ENCODE peak calls at places on chromosomes 5 and 9, in eight cellular contexts. One of them, this sample, is unnamed.

GRCh38 chr5:11981986-11982385 is 77.7 kb upstream of the CTNND2 start:
- DNase-seq in PC-3: peak
- DNase-seq in fibroblast of the aortic adventitia: no peak
- DNase-seq in RWPE1: no peak
- DNase-seq in neural progenitor cell: no peak
- DNase-seq in pancreas: no peak
- DNase-seq in IMR-90: no peak
- DNase-seq in B cell: no peak
- DNase-seq in this sample: no peak

GRCh38 chr5:153520952-153521351 is 30.5 kb downstream of the GRIA1 start:
- DNase-seq in IMR-90: peak
- DNase-seq in PC-3: no peak
- DNase-seq in pancreas: no peak
- DNase-seq in neural progenitor cell: no peak
- DNase-seq in fibroblast of the aortic adventitia: peak
- DNase-seq in B cell: no peak
- DNase-seq in RWPE1: no peak
- DNase-seq in this sample: no peak

GRCh38 chr9:107737987-107738743 is 248.6 kb upstream of the KLF4 start:
- DNase-seq in PC-3: peak
- DNase-seq in IMR-90: peak
- DNase-seq in B cell: no peak
- DNase-seq in fibroblast of the aortic adventitia: peak
- DNase-seq in RWPE1: peak
- DNase-seq in neural progenitor cell: no peak
- DNase-seq in pancreas: no peak
- DNase-seq in this sample: no peak

GRCh38 chr5:140554454-140554853 is 2.8 kb downstream of the SRA1 start:
- DNase-seq in fibroblast of the aortic adventitia: peak
- DNase-seq in B cell: no peak
- DNase-seq in pancreas: no peak
- DNase-seq in RWPE1: peak
- DNase-seq in PC-3: no peak
- DNase-seq in neural progenitor cell: no peak
- DNase-seq in IMR-90: peak
- DNase-seq in this sample: no peak

GRCh38 chr9:84570482-84571154 is 98.9 kb upstream of the NTRK2 start:
- DNase-seq in neural progenitor cell: no peak
- DNase-seq in B cell: no peak
- DNase-seq in RWPE1: no peak
- DNase-seq in pancreas: no peak
- DNase-seq in IMR-90: no peak
- DNase-seq in fibroblast of the aortic adventitia: peak
- DNase-seq in PC-3: no peak
- DNase-seq in this sample: no peak

GRCh38 chr5:176161431-176161830 is 76.8 kb upstream of the SIMC1 start:
- DNase-seq in neural progenitor cell: no peak
- DNase-seq in RWPE1: no peak
- DNase-seq in pancreas: no peak
- DNase-seq in IMR-90: no peak
- DNase-seq in fibroblast of the aortic adventitia: peak
- DNase-seq in PC-3: no peak
- DNase-seq in B cell: no peak
- DNase-seq in this sample: no peak

GRCh38 chr5:157300564-157300963 is 34.6 kb downstream of the CYFIP2 start:
- DNase-seq in fibroblast of the aortic adventitia: no peak
- DNase-seq in IMR-90: no peak
- DNase-seq in RWPE1: no peak
- DNase-seq in neural progenitor cell: no peak
- DNase-seq in B cell: no peak
- DNase-seq in pancreas: no peak
- DNase-seq in PC-3: no peak
- DNase-seq in this sample: no peak

GRCh38 chr5:135438712-135439111 is 8.4 kb downstream of the DCANP1 start:
- DNase-seq in fibroblast of the aortic adventitia: no peak
- DNase-seq in B cell: no peak
- DNase-seq in RWPE1: no peak
- DNase-seq in pancreas: no peak
- DNase-seq in PC-3: no peak
- DNase-seq in neural progenitor cell: no peak
- DNase-seq in IMR-90: no peak
- DNase-seq in this sample: no peak

GRCh38 chr9:137441289-137441934 is at the start of gene ENTPD8:
- DNase-seq in RWPE1: peak
- DNase-seq in pancreas: peak
- DNase-seq in fibroblast of the aortic adventitia: no peak
- DNase-seq in IMR-90: no peak
- DNase-seq in B cell: peak
- DNase-seq in PC-3: peak
- DNase-seq in neural progenitor cell: peak
- DNase-seq in this sample: peak

GRCh38 chr9:94144394-94144793 is 60.1 kb downstream of the PTPDC1 start:
- DNase-seq in neural progenitor cell: no peak
- DNase-seq in RWPE1: no peak
- DNase-seq in B cell: no peak
- DNase-seq in PC-3: no peak
- DNase-seq in fibroblast of the aortic adventitia: peak
- DNase-seq in IMR-90: no peak
- DNase-seq in pancreas: no peak
- DNase-seq in this sample: no peak

GRCh38 chr9:70110194-70111041 is 66.8 kb downstream of the MAMDC2 start:
- DNase-seq in fibroblast of the aortic adventitia: peak
- DNase-seq in IMR-90: peak
- DNase-seq in B cell: no peak
- DNase-seq in neural progenitor cell: no peak
- DNase-seq in RWPE1: no peak
- DNase-seq in PC-3: no peak
- DNase-seq in pancreas: no peak
- DNase-seq in this sample: no peak

GRCh38 chr9:567746-568305 is 273.7 kb upstream of the DMRT1 start:
- DNase-seq in PC-3: no peak
- DNase-seq in IMR-90: no peak
- DNase-seq in RWPE1: no peak
- DNase-seq in neural progenitor cell: no peak
- DNase-seq in pancreas: no peak
- DNase-seq in fibroblast of the aortic adventitia: no peak
- DNase-seq in B cell: no peak
- DNase-seq in this sample: no peak

GRCh38 chr5:66472010-66472409 is 124.2 kb upstream of the MAST4 start:
- DNase-seq in B cell: peak
- DNase-seq in neural progenitor cell: no peak
- DNase-seq in pancreas: no peak
- DNase-seq in fibroblast of the aortic adventitia: no peak
- DNase-seq in IMR-90: no peak
- DNase-seq in PC-3: no peak
- DNase-seq in RWPE1: no peak
- DNase-seq in this sample: no peak

GRCh38 chr5:59275537-59276276 is 617.8 kb downstream of the PDE4D start:
- DNase-seq in RWPE1: peak
- DNase-seq in neural progenitor cell: peak
- DNase-seq in B cell: no peak
- DNase-seq in fibroblast of the aortic adventitia: peak
- DNase-seq in IMR-90: peak
- DNase-seq in PC-3: no peak
- DNase-seq in pancreas: peak
- DNase-seq in this sample: no peak

GRCh38 chr9:113484258-113484730 is 20.8 kb downstream of the RGS3 start:
- DNase-seq in pancreas: peak
- DNase-seq in B cell: no peak
- DNase-seq in RWPE1: no peak
- DNase-seq in neural progenitor cell: no peak
- DNase-seq in fibroblast of the aortic adventitia: peak
- DNase-seq in IMR-90: peak
- DNase-seq in PC-3: no peak
- DNase-seq in this sample: no peak

GRCh38 chr9:91023741-91024140 is 222.1 kb downstream of the SYK start:
- DNase-seq in IMR-90: no peak
- DNase-seq in RWPE1: no peak
- DNase-seq in B cell: no peak
- DNase-seq in pancreas: no peak
- DNase-seq in neural progenitor cell: no peak
- DNase-seq in PC-3: no peak
- DNase-seq in fibroblast of the aortic adventitia: no peak
- DNase-seq in this sample: no peak

GRCh38 chr5:134577796-134578577 is 52.5 kb downstream of the JADE2 start:
- DNase-seq in B cell: peak
- DNase-seq in fibroblast of the aortic adventitia: peak
- DNase-seq in IMR-90: peak
- DNase-seq in neural progenitor cell: peak
- DNase-seq in PC-3: peak
- DNase-seq in RWPE1: peak
- DNase-seq in pancreas: peak
- DNase-seq in this sample: peak

DNA sequence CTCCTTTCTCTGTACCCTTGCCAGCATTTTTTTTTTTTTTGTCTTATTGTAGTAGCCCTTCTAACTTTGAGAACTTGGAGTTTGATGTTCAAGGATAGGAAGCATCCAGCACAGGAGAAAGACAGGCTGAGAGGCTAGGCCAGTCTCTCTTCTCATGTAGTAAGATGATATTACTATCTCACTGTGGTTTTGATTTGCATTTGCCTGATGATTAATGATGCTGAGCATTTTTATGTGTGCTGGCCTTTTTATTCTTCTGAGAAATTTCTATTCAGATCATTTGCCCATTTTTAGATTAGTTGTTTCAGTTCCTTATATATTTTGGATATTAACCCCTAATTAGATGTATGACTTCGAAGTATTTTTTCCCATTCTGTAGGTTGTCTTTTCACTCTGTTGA is 592.4 kb upstream of the ZNF608 start:
- DNase-seq in neural progenitor cell: no peak
- DNase-seq in pancreas: no peak
- DNase-seq in fibroblast of the aortic adventitia: peak
- DNase-seq in PC-3: no peak
- DNase-seq in RWPE1: no peak
- DNase-seq in IMR-90: no peak
- DNase-seq in B cell: no peak
- DNase-seq in this sample: no peak
- TF ChIP-seq CTCF in neural progenitor cell: no peak
- TF ChIP-seq CTCF in pancreas: no peak
- TF ChIP-seq CTCF in fibroblast of the aortic adventitia: no peak
- TF ChIP-seq CTCF in PC-3: no peak
- TF ChIP-seq CTCF in RWPE1: no peak
- TF ChIP-seq CTCF in IMR-90: no peak
- TF ChIP-seq CTCF in B cell: no peak
- TF ChIP-seq CTCF in this sample: no peak

GRCh38 chr5:143102414-143102813 is 301.1 kb downstream of the NR3C1 start:
- DNase-seq in pancreas: no peak
- DNase-seq in IMR-90: no peak
- DNase-seq in B cell: no peak
- DNase-seq in neural progenitor cell: no peak
- DNase-seq in fibroblast of the aortic adventitia: peak
- DNase-seq in RWPE1: no peak
- DNase-seq in PC-3: no peak
- DNase-seq in this sample: no peak

GRCh38 chr5:143108498-143109128 is 294.9 kb downstream of the NR3C1 start:
- DNase-seq in neural progenitor cell: peak
- DNase-seq in pancreas: peak
- DNase-seq in B cell: no peak
- DNase-seq in IMR-90: no peak
- DNase-seq in fibroblast of the aortic adventitia: no peak
- DNase-seq in RWPE1: no peak
- DNase-seq in PC-3: no peak
- DNase-seq in this sample: no peak

GRCh38 chr5:143101740-143102386 is 301.6 kb downstream of the NR3C1 start:
- DNase-seq in RWPE1: no peak
- DNase-seq in PC-3: no peak
- DNase-seq in fibroblast of the aortic adventitia: peak
- DNase-seq in B cell: no peak
- DNase-seq in IMR-90: no peak
- DNase-seq in pancreas: no peak
- DNase-seq in neural progenitor cell: no peak
- DNase-seq in this sample: no peak

GRCh38 chr5:143105216-143105905 is 298.1 kb downstream of the NR3C1 start:
- DNase-seq in PC-3: no peak
- DNase-seq in IMR-90: no peak
- DNase-seq in neural progenitor cell: no peak
- DNase-seq in B cell: no peak
- DNase-seq in pancreas: no peak
- DNase-seq in RWPE1: no peak
- DNase-seq in fibroblast of the aortic adventitia: no peak
- DNase-seq in this sample: no peak

GRCh38 chr5:143106175-143106574 is 297.3 kb downstream of the NR3C1 start:
- DNase-seq in IMR-90: peak
- DNase-seq in neural progenitor cell: peak
- DNase-seq in PC-3: peak
- DNase-seq in pancreas: peak
- DNase-seq in RWPE1: peak
- DNase-seq in B cell: no peak
- DNase-seq in fibroblast of the aortic adventitia: peak
- DNase-seq in this sample: no peak
- TF ChIP-seq CTCF in IMR-90: peak
- TF ChIP-seq CTCF in neural progenitor cell: peak
- TF ChIP-seq CTCF in PC-3: peak
- TF ChIP-seq CTCF in pancreas: no peak
- TF ChIP-seq CTCF in RWPE1: peak
- TF ChIP-seq CTCF in B cell: no peak
- TF ChIP-seq CTCF in fibroblast of the aortic adventitia: peak
- TF ChIP-seq CTCF in this sample: no peak

DNA sequence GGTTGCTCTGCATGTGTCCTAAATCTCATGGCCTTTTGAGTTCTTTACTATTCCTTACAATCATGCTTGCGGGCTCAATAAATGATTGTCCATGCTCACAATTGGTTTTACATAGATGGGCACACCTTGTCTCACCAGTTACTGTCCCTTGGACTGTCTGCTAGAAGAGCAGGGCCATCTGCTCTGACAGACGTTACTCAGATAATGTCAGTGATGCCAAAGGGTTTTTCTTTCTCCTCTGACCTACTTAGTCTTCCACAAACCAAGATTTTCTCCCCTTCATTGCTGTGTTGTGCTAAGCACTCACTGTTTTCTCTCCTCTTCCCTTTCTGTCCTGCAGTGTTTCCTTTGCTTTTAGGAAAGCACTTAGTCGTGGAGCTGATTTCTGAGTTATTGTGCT is 562.3 kb downstream of the KIF4B start:
- DNase-seq in fibroblast of the aortic adventitia: no peak
- DNase-seq in RWPE1: no peak
- DNase-seq in IMR-90: no peak
- DNase-seq in PC-3: no peak
- DNase-seq in pancreas: no peak
- DNase-seq in neural progenitor cell: no peak
- DNase-seq in B cell: no peak
- DNase-seq in this sample: no peak
- TF ChIP-seq CTCF in fibroblast of the aortic adventitia: no peak
- TF ChIP-seq CTCF in RWPE1: no peak
- TF ChIP-seq CTCF in IMR-90: no peak
- TF ChIP-seq CTCF in PC-3: no peak
- TF ChIP-seq CTCF in pancreas: no peak
- TF ChIP-seq CTCF in neural progenitor cell: no peak
- TF ChIP-seq CTCF in B cell: no peak
- TF ChIP-seq CTCF in this sample: no peak

DNA sequence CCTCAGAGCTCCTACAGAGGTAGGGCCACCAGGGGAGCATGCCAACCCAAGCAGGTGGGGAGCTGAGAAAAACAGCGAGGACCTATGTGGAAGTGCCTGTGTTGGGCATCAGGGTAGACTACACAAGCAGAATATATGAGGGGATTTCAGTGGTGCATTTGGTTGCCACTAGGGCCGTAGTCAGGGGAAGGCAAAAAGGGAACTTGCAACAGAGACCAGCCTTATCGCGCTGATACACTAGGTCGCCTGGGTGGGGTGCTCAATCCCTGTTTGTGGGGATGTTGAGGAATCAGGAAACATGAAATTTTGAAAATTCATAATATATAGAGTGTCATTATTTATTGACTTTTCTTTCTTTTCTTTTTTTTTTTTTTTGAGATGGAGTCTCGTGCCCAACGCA is 370.9 kb upstream of the PRR16 start:
- DNase-seq in IMR-90: no peak
- DNase-seq in B cell: peak
- DNase-seq in RWPE1: no peak
- DNase-seq in PC-3: no peak
- DNase-seq in fibroblast of the aortic adventitia: no peak
- DNase-seq in neural progenitor cell: peak
- DNase-seq in pancreas: no peak
- DNase-seq in this sample: peak
- TF ChIP-seq CTCF in IMR-90: no peak
- TF ChIP-seq CTCF in B cell: no peak
- TF ChIP-seq CTCF in RWPE1: no peak
- TF ChIP-seq CTCF in PC-3: no peak
- TF ChIP-seq CTCF in fibroblast of the aortic adventitia: no peak
- TF ChIP-seq CTCF in neural progenitor cell: no peak
- TF ChIP-seq CTCF in pancreas: no peak
- TF ChIP-seq CTCF in this sample: peak